ENCODE peak calls at places on chromosomes 11 and 22, in seven cellular contexts. B is CD8-positive, alpha-beta memory T cell; P is mesendoderm; A is tibial artery; I is heart right ventricle; G is A673; H is body of pancreas. Q is an unnamed sample. For H3K4me1, the result is how much of the 10 kb centered on the place peaks cover.

GRCh38 chr11:129997513-129997912 is 5.1 kb downstream of the PRDM10 start:
- DNase-seq in G (no peak), P (no peak), I (no peak), B (no peak), A (no peak), H (no peak), Q (no peak)

GRCh38 chr11:12657336-12657735 is 16.9 kb upstream of the TEAD1 start:
- DNase-seq in G (no peak), I (no peak), P (no peak), B (no peak), A (no peak), H (no peak), Q (no peak)

GRCh38 chr22:23088199-23088604 is 17.9 kb downstream of the GNAZ start:
- DNase-seq in B (no peak), G (no peak), P (peak), H (no peak), A (no peak), I (no peak), Q (no peak)

GRCh38 chr11:127998421-127998820 is 588.9 kb downstream of the ETS1 start:
- DNase-seq in I (no peak), H (no peak), B (no peak), P (no peak), A (no peak), G (no peak), Q (no peak)

GRCh38 chr11:116432301-116432700 is 340.5 kb downstream of the BUD13 start:
- DNase-seq in H (no peak), P (no peak), A (no peak), I (no peak), B (no peak), G (no peak), Q (no peak)

GRCh38 chr11:27234961-27235360 is 128.1 kb downstream of the CCDC34 start:
- DNase-seq in P (no peak), A (no peak), G (no peak), H (no peak), I (no peak), B (no peak), Q (no peak)

GRCh38 chr22:29480512-29481264 is 670 bp downstream of the NEFH start:
- DNase-seq in I (peak), P (peak), H (no peak), G (peak), A (no peak), B (peak), Q (no peak)

GRCh38 chr11:16795146-16795545 is 56.7 kb downstream of the C11orf58 start:
- DNase-seq in A (no peak), H (no peak), G (no peak), B (no peak), I (no peak), P (no peak), Q (no peak)

GRCh38 chr11:73521621-73522020 is 76.3 kb downstream of the FAM168A start:
- DNase-seq in I (no peak), A (no peak), G (peak), P (peak), B (no peak), H (no peak), Q (no peak)

GRCh38 chr11:74257934-74258553 is 53.4 kb downstream of the P4HA3 start:
- DNase-seq in H (peak), G (no peak), I (peak), A (peak), B (no peak), P (no peak), Q (no peak)

GRCh38 chr11:94948070-94948617 is 25.2 kb downstream of the CWC15 start:
- DNase-seq in B (no peak), G (peak), I (no peak), P (no peak), A (no peak), H (no peak), Q (no peak)

GRCh38 chr11:116167706-116168458 is 604.9 kb downstream of the BUD13 start:
- DNase-seq in H (no peak), A (no peak), G (no peak), P (no peak), I (no peak), B (no peak), Q (no peak)

GRCh38 chr11:19827399-19828135 is 114.9 kb downstream of the NAV2 start:
- DNase-seq in A (no peak), P (peak), B (no peak), H (no peak), I (no peak), G (no peak), Q (no peak)

GRCh38 chr11:26319906-26320305 is 12.0 kb upstream of the ANO3 start:
- DNase-seq in B (no peak), I (no peak), G (peak), A (no peak), P (peak), H (no peak), Q (no peak)

GRCh38 chr11:134861490-134862107 is 449.6 kb upstream of the B3GAT1 start:
- DNase-seq in I (no peak), H (no peak), P (no peak), B (no peak), G (no peak), A (no peak), Q (no peak)

GRCh38 chr11:82767123-82767522 is 33.5 kb upstream of the FAM181B start:
- DNase-seq in B (no peak), G (no peak), P (no peak), H (no peak), I (no peak), A (no peak), Q (no peak)

GRCh38 chr11:16920559-16920958 is 93.7 kb downstream of the PLEKHA7 start:
- DNase-seq in G (no peak), I (no peak), A (no peak), B (no peak), P (no peak), H (no peak), Q (no peak)

DNA sequence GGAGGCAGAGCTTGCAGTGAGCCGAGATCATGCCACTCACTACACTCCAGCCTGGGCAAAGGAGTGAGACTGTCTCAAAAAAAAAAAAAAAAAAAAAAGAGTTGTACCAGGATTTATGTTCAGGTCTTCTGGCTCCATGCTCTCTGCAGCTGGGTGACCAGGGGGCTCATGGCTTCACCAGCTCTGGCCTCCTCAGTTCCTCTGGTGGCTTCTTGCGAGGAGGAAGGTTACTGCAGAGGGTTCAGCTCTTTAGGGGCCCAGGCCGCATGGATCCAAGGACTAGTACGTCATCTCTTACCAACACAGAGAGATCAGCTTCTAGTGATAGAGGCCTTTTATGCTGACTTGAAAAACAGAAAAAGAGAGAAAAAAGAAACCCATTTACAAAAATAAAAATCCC is 13.5 kb downstream of the ZBTB16 start:
- DNase-seq in H (no peak), B (no peak), I (no peak), P (no peak), G (no peak), A (no peak), Q (no peak)
- H3K4me1 ChIP-seq in H (half or more), B (under half), I (half or more), P (under half), G (half or more), A (half or more), Q (under half)

GRCh38 chr22:40679249-40679963 is at the start of gene MCHR1:
- DNase-seq in G (no peak), A (no peak), H (no peak), B (no peak), I (no peak), P (no peak), Q (no peak)
- H3K4me3 ChIP-seq in G (no peak), A (peak), H (no peak), B (no peak), I (peak), P (no peak), Q (no peak)

GRCh38 chr22:37715760-37716159 is 18.9 kb downstream of the TRIOBP start:
- DNase-seq in P (no peak), A (no peak), G (no peak), H (no peak), B (no peak), I (no peak), Q (no peak)
- H3K4me1 ChIP-seq in P (under half), A (under half), G (under half), H (under half), B (under half), I (under half), Q (under half)

DNA sequence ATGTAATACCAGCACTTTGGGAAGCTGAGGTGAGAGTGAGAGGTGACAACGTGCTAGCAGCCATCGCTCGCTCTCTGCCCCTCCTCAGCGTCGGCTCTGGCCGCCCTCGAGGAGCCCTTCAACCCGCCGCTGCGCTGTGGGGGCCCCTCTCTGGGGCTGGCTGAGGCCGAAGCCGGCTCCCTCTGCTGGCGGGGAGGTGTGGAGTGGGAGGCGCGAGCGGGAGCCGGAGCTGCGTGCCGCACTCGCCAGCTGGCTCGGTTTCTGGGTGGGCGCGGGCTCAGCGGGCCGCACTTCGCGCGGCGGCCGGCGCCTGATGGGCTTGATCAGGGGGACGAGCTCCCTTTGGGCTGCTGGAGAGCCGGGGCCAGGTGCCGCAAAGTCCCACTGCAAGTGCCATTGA is 98.9 kb upstream of the UBASH3B start:
- DNase-seq in B (peak), H (peak), A (no peak), I (peak), P (peak), G (peak), Q (no peak)
- H3K4me3 ChIP-seq in B (no peak), H (no peak), A (no peak), I (peak), P (no peak), G (no peak), Q (peak)

DNA sequence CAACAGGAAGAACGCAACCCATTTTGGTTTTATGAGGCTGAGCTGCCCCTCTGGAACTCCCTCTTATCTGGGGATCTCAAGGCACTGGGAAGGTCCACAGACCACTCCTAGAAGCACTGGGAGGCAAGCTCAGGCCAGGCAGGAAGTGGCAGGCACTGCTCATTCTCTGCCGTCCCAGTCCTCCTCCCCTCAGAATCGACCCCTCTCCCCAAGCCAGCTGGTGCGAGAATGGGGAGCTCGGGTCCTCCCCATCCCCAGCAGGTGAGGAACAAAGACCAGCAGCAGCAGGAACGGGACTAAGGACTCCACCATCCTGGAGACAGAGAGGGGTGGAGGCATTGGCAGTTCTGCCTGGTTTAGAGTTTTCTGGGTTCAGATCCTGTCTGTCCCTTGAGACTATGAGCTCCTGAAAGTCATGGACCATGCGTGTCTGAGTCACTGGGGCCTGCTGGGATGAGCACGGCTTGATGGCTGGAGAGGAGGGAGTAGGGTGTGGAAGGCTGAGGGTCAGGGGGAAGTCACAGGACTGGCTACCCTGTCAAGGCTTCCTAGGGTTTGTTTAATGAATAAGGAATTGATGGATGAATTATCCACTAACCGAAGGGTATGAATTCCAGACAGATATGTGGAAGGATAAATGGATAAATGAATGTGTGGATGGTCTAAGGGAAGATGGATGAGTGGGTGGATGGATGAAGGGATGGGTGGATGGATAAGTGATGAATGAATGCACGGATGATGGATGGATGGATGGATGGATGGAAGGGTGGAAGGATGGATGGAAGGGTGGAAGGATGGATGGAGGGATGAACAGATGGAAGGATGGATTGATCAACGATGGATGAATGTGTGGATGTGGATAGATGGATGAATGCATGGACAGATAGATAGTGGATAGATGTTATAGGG is 6.4 kb downstream of the MYEOV start:
- DNase-seq in G (no peak), A (no peak), P (no peak), I (no peak), B (no peak), H (no peak), Q (no peak)
- H3K4me1 ChIP-seq in G (half or more), A (half or more), P (under half), I (half or more), B (under half), H (under half), Q (half or more)

GRCh38 chr11:7251836-7252682 is at the start of gene SYT9:
- DNase-seq in G (peak), A (peak), P (peak), H (peak), I (peak), B (no peak), Q (peak)
- H3K4me3 ChIP-seq in G (peak), A (peak), P (peak), H (peak), I (peak), B (no peak), Q (peak)

DNA sequence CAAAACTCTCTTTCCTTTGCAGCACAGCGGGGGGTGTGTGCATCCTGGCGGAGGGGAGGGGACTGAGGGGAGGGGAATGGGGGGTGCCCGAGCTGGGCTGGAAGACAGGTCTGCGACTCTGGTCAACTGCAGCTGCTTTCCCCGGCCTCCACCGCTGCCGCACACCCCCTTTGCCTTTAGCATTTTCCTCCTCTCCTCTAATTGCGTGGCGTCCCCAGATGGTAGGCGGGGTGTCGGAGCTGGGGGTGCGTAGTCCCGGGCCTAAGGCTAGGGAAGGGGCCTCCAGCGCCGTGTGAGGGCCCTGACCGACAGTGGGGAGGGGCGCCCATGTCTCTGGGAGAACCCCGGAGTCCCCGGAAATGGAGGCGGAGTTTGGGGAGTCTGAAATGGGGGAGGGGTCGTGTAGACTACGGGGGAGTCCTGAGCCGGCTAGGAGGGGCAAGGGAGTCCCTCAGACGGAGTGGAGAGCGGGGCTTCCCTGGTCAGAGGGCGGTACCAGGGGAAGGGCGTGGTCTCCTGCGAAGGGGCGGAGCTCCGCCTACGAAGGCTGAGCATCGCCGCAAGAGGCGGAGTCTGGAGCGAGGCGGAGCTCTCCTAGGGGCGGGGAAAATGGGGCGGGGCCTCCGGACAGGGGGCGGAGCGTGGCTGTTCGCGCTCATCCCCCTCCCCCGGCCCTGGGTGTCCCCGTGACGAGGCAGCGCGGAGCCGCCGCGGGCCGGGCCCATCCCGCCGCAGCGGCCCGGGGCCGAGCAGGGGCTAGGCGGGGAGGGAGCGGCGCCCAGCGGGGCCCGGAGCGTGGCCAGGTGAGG is at the start of gene PELI3:
- DNase-seq in B (peak), P (peak), A (peak), I (peak), G (peak), H (peak), Q (no peak)
- H3K4me1 ChIP-seq in B (under half), P (under half), A (under half), I (under half), G (under half), H (under half), Q (under half)

GRCh38 chr22:17370766-17371181 is 1.5 kb downstream of the CECR2 start:
- DNase-seq in B (no peak), A (no peak), P (no peak), I (no peak), H (no peak), G (no peak), Q (no peak)
- H3K4me3 ChIP-seq in B (no peak), A (peak), P (peak), I (peak), H (peak), G (peak), Q (no peak)